ENCODE peak calls at places on chromosome 6, in nine cellular contexts. One of them, this sample, is unnamed.

GRCh38 chr6:116022841-116023380 is 37.8 kb downstream of the FRK start:
- DNase-seq in kidney: no peak
- DNase-seq in A549: no peak
- DNase-seq in PC-3: peak
- DNase-seq in fibroblast of lung: no peak
- DNase-seq in progenitor cell of endocrine pancreas: no peak
- DNase-seq in BE2C: no peak
- DNase-seq in tibial nerve: no peak
- DNase-seq in AG04449: no peak
- DNase-seq in this sample: no peak

GRCh38 chr6:112233864-112234263 is 20.5 kb downstream of the LAMA4 start:
- DNase-seq in BE2C: no peak
- DNase-seq in kidney: no peak
- DNase-seq in fibroblast of lung: peak
- DNase-seq in A549: no peak
- DNase-seq in tibial nerve: no peak
- DNase-seq in progenitor cell of endocrine pancreas: no peak
- DNase-seq in PC-3: no peak
- DNase-seq in AG04449: no peak
- DNase-seq in this sample: peak

GRCh38 chr6:3683331-3683730 is 68.2 kb downstream of the PXDC1 start:
- DNase-seq in kidney: no peak
- DNase-seq in tibial nerve: no peak
- DNase-seq in AG04449: no peak
- DNase-seq in A549: no peak
- DNase-seq in progenitor cell of endocrine pancreas: no peak
- DNase-seq in BE2C: no peak
- DNase-seq in PC-3: no peak
- DNase-seq in fibroblast of lung: no peak
- DNase-seq in this sample: no peak

GRCh38 chr6:147642458-147642857 is 134.0 kb downstream of the SAMD5 start:
- DNase-seq in BE2C: no peak
- DNase-seq in A549: no peak
- DNase-seq in kidney: no peak
- DNase-seq in fibroblast of lung: peak
- DNase-seq in progenitor cell of endocrine pancreas: no peak
- DNase-seq in PC-3: peak
- DNase-seq in tibial nerve: no peak
- DNase-seq in AG04449: no peak
- DNase-seq in this sample: no peak

GRCh38 chr6:125957845-125958244 is 1.3 kb downstream of the HINT3 start:
- DNase-seq in tibial nerve: peak
- DNase-seq in AG04449: no peak
- DNase-seq in progenitor cell of endocrine pancreas: no peak
- DNase-seq in kidney: no peak
- DNase-seq in fibroblast of lung: peak
- DNase-seq in PC-3: peak
- DNase-seq in BE2C: no peak
- DNase-seq in A549: no peak
- DNase-seq in this sample: no peak

GRCh38 chr6:27679308-27679967 is 206.5 kb upstream of the ZNF184 start:
- DNase-seq in PC-3: no peak
- DNase-seq in BE2C: no peak
- DNase-seq in AG04449: no peak
- DNase-seq in tibial nerve: no peak
- DNase-seq in progenitor cell of endocrine pancreas: no peak
- DNase-seq in fibroblast of lung: no peak
- DNase-seq in A549: no peak
- DNase-seq in kidney: no peak
- DNase-seq in this sample: no peak

GRCh38 chr6:159679091-159680077 is 13.7 kb downstream of the SOD2 start:
- DNase-seq in progenitor cell of endocrine pancreas: no peak
- DNase-seq in fibroblast of lung: peak
- DNase-seq in kidney: no peak
- DNase-seq in BE2C: no peak
- DNase-seq in PC-3: peak
- DNase-seq in tibial nerve: no peak
- DNase-seq in AG04449: no peak
- DNase-seq in A549: no peak
- DNase-seq in this sample: no peak

GRCh38 chr6:160088774-160089533 is 32.7 kb upstream of the SLC22A1 start:
- DNase-seq in fibroblast of lung: no peak
- DNase-seq in tibial nerve: no peak
- DNase-seq in PC-3: no peak
- DNase-seq in progenitor cell of endocrine pancreas: no peak
- DNase-seq in kidney: no peak
- DNase-seq in BE2C: no peak
- DNase-seq in A549: no peak
- DNase-seq in AG04449: no peak
- DNase-seq in this sample: no peak

GRCh38 chr6:18533793-18534192 is 146.6 kb downstream of the RNF144B start:
- DNase-seq in BE2C: no peak
- DNase-seq in tibial nerve: no peak
- DNase-seq in A549: no peak
- DNase-seq in PC-3: no peak
- DNase-seq in AG04449: no peak
- DNase-seq in fibroblast of lung: no peak
- DNase-seq in kidney: no peak
- DNase-seq in progenitor cell of endocrine pancreas: no peak
- DNase-seq in this sample: no peak

GRCh38 chr6:18530201-18530600 is 143.1 kb downstream of the RNF144B start:
- DNase-seq in AG04449: no peak
- DNase-seq in BE2C: no peak
- DNase-seq in progenitor cell of endocrine pancreas: no peak
- DNase-seq in fibroblast of lung: no peak
- DNase-seq in A549: no peak
- DNase-seq in tibial nerve: no peak
- DNase-seq in kidney: no peak
- DNase-seq in PC-3: no peak
- DNase-seq in this sample: no peak

DNA sequence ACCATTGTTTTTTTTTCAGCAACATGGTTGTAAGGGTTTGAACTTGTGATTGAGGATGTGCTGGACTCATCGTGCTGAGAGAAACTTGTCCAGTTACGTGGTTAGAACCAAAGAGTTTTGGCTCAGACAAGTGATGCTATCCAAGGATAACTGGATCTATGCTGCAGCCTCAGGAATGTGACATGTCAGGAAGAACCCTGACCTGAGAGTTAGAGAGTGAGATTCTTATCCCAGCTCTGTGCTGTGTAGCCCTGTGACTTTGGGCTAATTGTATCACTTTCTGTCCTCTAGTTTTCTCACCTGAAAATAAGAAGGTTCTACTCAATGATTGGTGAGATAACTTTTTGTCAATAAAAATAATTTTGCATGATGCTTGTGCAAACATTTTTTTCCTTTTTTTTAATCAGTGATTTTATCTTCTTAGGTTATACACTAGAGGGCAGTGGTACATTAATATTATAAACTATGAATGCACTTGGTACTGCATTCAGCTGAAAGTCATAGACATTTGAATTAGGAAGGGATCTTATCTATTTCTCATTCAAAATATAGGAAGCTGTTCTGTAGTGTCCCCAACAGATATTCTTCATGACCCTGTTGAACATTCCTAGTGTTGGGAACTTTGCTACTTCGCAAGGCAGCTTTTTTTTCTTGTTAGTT is 141.1 kb downstream of the RNF144B start:
- DNase-seq in BE2C: no peak
- DNase-seq in tibial nerve: no peak
- DNase-seq in progenitor cell of endocrine pancreas: no peak
- DNase-seq in kidney: no peak
- DNase-seq in AG04449: no peak
- DNase-seq in PC-3: peak
- DNase-seq in A549: peak
- DNase-seq in fibroblast of lung: peak
- DNase-seq in this sample: no peak
- TF ChIP-seq CTCF in BE2C: peak
- TF ChIP-seq CTCF in tibial nerve: peak
- TF ChIP-seq CTCF in progenitor cell of endocrine pancreas: peak
- TF ChIP-seq CTCF in kidney: no peak
- TF ChIP-seq CTCF in AG04449: no peak
- TF ChIP-seq CTCF in PC-3: peak
- TF ChIP-seq CTCF in A549: peak
- TF ChIP-seq CTCF in fibroblast of lung: no peak
- TF ChIP-seq CTCF in this sample: no peak

GRCh38 chr6:109243863-109244825 is 138.1 kb downstream of the CD164 start:
- DNase-seq in fibroblast of lung: no peak
- DNase-seq in progenitor cell of endocrine pancreas: no peak
- DNase-seq in PC-3: no peak
- DNase-seq in BE2C: no peak
- DNase-seq in A549: no peak
- DNase-seq in AG04449: no peak
- DNase-seq in kidney: no peak
- DNase-seq in tibial nerve: no peak
- DNase-seq in this sample: no peak

GRCh38 chr6:109242029-109242428 is 140.2 kb downstream of the CD164 start:
- DNase-seq in AG04449: no peak
- DNase-seq in kidney: no peak
- DNase-seq in fibroblast of lung: no peak
- DNase-seq in tibial nerve: no peak
- DNase-seq in progenitor cell of endocrine pancreas: no peak
- DNase-seq in PC-3: no peak
- DNase-seq in BE2C: peak
- DNase-seq in A549: no peak
- DNase-seq in this sample: no peak

GRCh38 chr6:109240370-109241084 is 141.7 kb downstream of the CD164 start:
- DNase-seq in BE2C: no peak
- DNase-seq in tibial nerve: no peak
- DNase-seq in A549: no peak
- DNase-seq in progenitor cell of endocrine pancreas: no peak
- DNase-seq in AG04449: no peak
- DNase-seq in kidney: no peak
- DNase-seq in fibroblast of lung: no peak
- DNase-seq in PC-3: no peak
- DNase-seq in this sample: no peak

GRCh38 chr6:109241199-109241598 is 141.1 kb downstream of the CD164 start:
- DNase-seq in AG04449: no peak
- DNase-seq in progenitor cell of endocrine pancreas: no peak
- DNase-seq in kidney: no peak
- DNase-seq in fibroblast of lung: peak
- DNase-seq in PC-3: peak
- DNase-seq in tibial nerve: no peak
- DNase-seq in BE2C: no peak
- DNase-seq in A549: no peak
- DNase-seq in this sample: no peak

GRCh38 chr6:109242923-109243322 is 139.3 kb downstream of the CD164 start:
- DNase-seq in kidney: no peak
- DNase-seq in tibial nerve: no peak
- DNase-seq in AG04449: no peak
- DNase-seq in A549: no peak
- DNase-seq in progenitor cell of endocrine pancreas: no peak
- DNase-seq in PC-3: peak
- DNase-seq in BE2C: no peak
- DNase-seq in fibroblast of lung: no peak
- DNase-seq in this sample: no peak
- TF ChIP-seq CTCF in kidney: no peak
- TF ChIP-seq CTCF in tibial nerve: no peak
- TF ChIP-seq CTCF in AG04449: no peak
- TF ChIP-seq CTCF in A549: no peak
- TF ChIP-seq CTCF in progenitor cell of endocrine pancreas: no peak
- TF ChIP-seq CTCF in PC-3: no peak
- TF ChIP-seq CTCF in BE2C: no peak
- TF ChIP-seq CTCF in fibroblast of lung: no peak
- TF ChIP-seq CTCF in this sample: no peak

DNA sequence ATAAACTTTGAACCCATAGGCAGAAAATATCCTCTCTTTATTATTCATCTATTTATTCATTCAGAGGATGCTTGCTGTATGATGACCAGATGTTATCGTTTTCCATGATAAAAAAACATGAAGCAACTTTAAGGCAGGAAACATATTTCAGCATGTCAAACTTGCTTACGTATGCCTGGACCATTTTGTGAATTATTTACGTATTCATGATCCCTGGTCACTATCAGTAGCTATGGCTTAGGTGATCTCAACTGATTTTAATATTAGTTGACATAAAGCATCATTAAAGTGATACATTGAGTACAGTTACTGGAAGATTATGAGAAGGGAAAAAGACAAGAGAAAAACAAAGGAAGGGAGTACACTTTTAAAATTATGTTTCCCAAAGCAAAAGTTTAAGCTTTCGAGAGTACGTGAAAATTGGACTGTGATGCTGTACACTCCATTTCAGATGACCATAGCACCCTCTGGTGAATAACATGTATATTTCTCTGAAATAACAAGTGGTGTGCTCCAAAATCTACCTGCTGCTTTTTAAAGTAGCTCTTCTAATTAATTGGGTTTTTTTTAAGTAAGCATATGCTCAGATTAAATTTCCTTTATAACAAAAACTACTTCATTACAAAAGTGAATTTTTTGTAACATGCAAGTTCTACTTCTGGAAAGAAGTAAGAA is 215.1 kb upstream of the HSF2 start:
- DNase-seq in progenitor cell of endocrine pancreas: no peak
- DNase-seq in A549: peak
- DNase-seq in BE2C: no peak
- DNase-seq in PC-3: peak
- DNase-seq in kidney: no peak
- DNase-seq in AG04449: no peak
- DNase-seq in fibroblast of lung: peak
- DNase-seq in tibial nerve: no peak
- DNase-seq in this sample: no peak
- TF ChIP-seq CTCF in progenitor cell of endocrine pancreas: peak
- TF ChIP-seq CTCF in A549: peak
- TF ChIP-seq CTCF in BE2C: peak
- TF ChIP-seq CTCF in PC-3: peak
- TF ChIP-seq CTCF in kidney: peak
- TF ChIP-seq CTCF in AG04449: peak
- TF ChIP-seq CTCF in fibroblast of lung: peak
- TF ChIP-seq CTCF in tibial nerve: peak
- TF ChIP-seq CTCF in this sample: peak

GRCh38 chr6:89413006-89413400 is 930 bp upstream of the RRAGD start:
- DNase-seq in BE2C: no peak
- DNase-seq in progenitor cell of endocrine pancreas: no peak
- DNase-seq in A549: no peak
- DNase-seq in fibroblast of lung: no peak
- DNase-seq in tibial nerve: no peak
- DNase-seq in PC-3: no peak
- DNase-seq in kidney: no peak
- DNase-seq in AG04449: no peak
- DNase-seq in this sample: no peak

GRCh38 chr6:89411019-89411268 is 1.1 kb downstream of the RRAGD start:
- DNase-seq in A549: no peak
- DNase-seq in BE2C: peak
- DNase-seq in kidney: no peak
- DNase-seq in fibroblast of lung: no peak
- DNase-seq in progenitor cell of endocrine pancreas: no peak
- DNase-seq in PC-3: no peak
- DNase-seq in AG04449: no peak
- DNase-seq in tibial nerve: no peak
- DNase-seq in this sample: no peak

GRCh38 chr6:89414215-89414614 is 2.1 kb upstream of the RRAGD start:
- DNase-seq in BE2C: no peak
- DNase-seq in AG04449: no peak
- DNase-seq in tibial nerve: no peak
- DNase-seq in progenitor cell of endocrine pancreas: no peak
- DNase-seq in PC-3: no peak
- DNase-seq in fibroblast of lung: no peak
- DNase-seq in A549: no peak
- DNase-seq in kidney: no peak
- DNase-seq in this sample: no peak

GRCh38 chr6:89411269-89412070 is 603 bp downstream of the RRAGD start:
- DNase-seq in progenitor cell of endocrine pancreas: peak
- DNase-seq in kidney: peak
- DNase-seq in fibroblast of lung: no peak
- DNase-seq in tibial nerve: no peak
- DNase-seq in AG04449: no peak
- DNase-seq in PC-3: no peak
- DNase-seq in A549: no peak
- DNase-seq in BE2C: peak
- DNase-seq in this sample: no peak

DNA sequence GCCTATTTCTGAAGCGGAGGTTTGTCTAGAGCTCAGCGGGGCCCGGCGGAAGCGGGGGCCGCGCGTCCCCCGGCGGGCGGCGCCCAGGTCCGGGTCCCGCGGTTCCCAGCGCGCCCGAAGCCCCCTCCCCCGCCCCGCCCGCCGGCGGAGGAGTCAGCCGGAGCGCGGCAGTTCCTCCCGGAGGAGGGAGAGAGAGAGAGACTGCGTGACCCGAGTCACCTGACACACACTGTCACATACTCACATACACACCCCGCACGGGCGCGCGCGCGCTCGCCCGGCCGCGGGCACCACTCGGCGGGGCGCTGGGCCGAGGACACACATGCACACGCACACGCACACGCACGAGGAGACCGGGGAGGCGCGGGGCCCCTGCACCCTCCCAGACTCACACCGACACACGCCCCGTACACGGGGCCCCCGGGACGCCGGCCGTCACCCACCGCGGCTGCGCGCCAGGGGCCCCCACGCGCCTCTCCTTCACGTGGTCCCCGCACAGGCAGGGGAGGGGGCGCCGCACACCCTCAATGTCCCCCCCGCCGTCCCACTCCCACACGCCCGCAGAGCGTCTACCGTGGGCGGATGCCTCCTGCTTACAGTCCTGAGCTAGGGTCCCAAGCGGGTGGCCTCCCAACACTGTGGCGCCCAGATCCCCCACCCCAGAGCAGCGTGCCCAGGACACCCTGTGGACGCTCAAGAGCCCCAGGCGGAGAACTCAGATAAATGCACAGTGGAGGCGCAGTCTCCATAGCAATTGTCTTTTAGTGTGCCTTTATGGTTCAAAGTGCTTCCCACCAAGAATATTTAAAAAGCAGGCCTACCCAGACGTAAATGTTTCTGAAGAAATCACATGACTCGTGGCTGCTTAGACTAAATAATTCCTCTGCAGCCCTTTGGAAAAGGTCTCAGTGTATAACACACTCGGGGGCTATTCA is at the start of gene RRAGD:
- DNase-seq in kidney: peak
- DNase-seq in PC-3: peak
- DNase-seq in A549: peak
- DNase-seq in progenitor cell of endocrine pancreas: peak
- DNase-seq in tibial nerve: peak
- DNase-seq in AG04449: no peak
- DNase-seq in fibroblast of lung: no peak
- DNase-seq in BE2C: peak
- DNase-seq in this sample: no peak
- TF ChIP-seq CTCF in kidney: no peak
- TF ChIP-seq CTCF in PC-3: no peak
- TF ChIP-seq CTCF in A549: no peak
- TF ChIP-seq CTCF in progenitor cell of endocrine pancreas: peak
- TF ChIP-seq CTCF in tibial nerve: peak
- TF ChIP-seq CTCF in AG04449: no peak
- TF ChIP-seq CTCF in fibroblast of lung: no peak
- TF ChIP-seq CTCF in BE2C: no peak
- TF ChIP-seq CTCF in this sample: no peak